ENCODE peak calls at places on chromosomes 11 and 22, in nine cellular contexts. T, G, M, N, S, D, I, C and P are unnamed samples.
A peak's percentile ranks its signal among the peaks of the same experiment; 100 is the strongest.

GRCh38 chr11:84289381-84289906 is 1003.3 kb upstream of the CCDC90B start:
- DNase-seq in T (no peak), G (no peak), M (no peak), N (no peak), S (peak; percentile 13), D (no peak), I (peak; percentile 91), C (no peak), P (no peak)

GRCh38 chr11:84581083-84581482 is 1046.1 kb downstream of the DLG2 start:
- DNase-seq in T (no peak), G (no peak), M (no peak), N (peak; percentile 7), S (no peak), D (no peak), I (no peak), C (no peak), P (no peak)

GRCh38 chr11:94154095-94154856 is 25.6 kb downstream of the PANX1 start:
- DNase-seq in T (no peak), G (no peak), M (no peak), N (no peak), S (no peak), D (no peak), I (peak; percentile 44), C (no peak), P (no peak)

GRCh38 chr11:118691926-118692830 is 12.7 kb upstream of the TREH start:
- DNase-seq in T (no peak), G (no peak), M (no peak), N (no peak), S (peak; percentile 41), D (no peak), I (peak; percentile 59), C (no peak), P (peak; percentile 61)

GRCh38 chr11:96330511-96330859 is 12.5 kb downstream of the MAML2 start:
- DNase-seq in T (no peak), G (no peak), M (no peak), N (no peak), S (no peak), D (no peak), I (no peak), C (no peak), P (no peak)

GRCh38 chr11:35192347-35192746 is 53.4 kb downstream of the CD44 start:
- DNase-seq in T (peak; percentile 96), G (peak; percentile 38), M (peak; percentile 55), N (no peak), S (no peak), D (no peak), I (peak; percentile 54), C (no peak), P (peak; percentile 19)

GRCh38 chr11:19979519-19979845 is 180.8 kb downstream of the DBX1 start:
- DNase-seq in T (no peak), G (no peak), M (no peak), N (no peak), S (no peak), D (no peak), I (no peak), C (no peak), P (no peak)

GRCh38 chr11:8584511-8584910 is 9.5 kb downstream of the STK33 start:
- DNase-seq in T (no peak), G (no peak), M (no peak), N (peak; percentile 50), S (no peak), D (no peak), I (no peak), C (no peak), P (no peak)

GRCh38 chr11:16739326-16739875 is 954 bp downstream of the C11orf58 start:
- DNase-seq in T (no peak), G (no peak), M (no peak), N (peak; percentile 15), S (peak; percentile 48), D (no peak), I (peak; percentile 40), C (no peak), P (no peak)

GRCh38 chr22:44574057-44574456 is 76.0 kb upstream of the RTL6 start:
- DNase-seq in T (no peak), G (no peak), M (no peak), N (peak; percentile 76), S (peak; percentile 89), D (no peak), I (peak; percentile 69), C (peak; percentile 82), P (peak; percentile 97)

GRCh38 chr11:25910090-25910489 is 421.8 kb upstream of the ANO3 start:
- DNase-seq in T (no peak), G (no peak), M (no peak), N (no peak), S (no peak), D (no peak), I (no peak), C (no peak), P (no peak)

GRCh38 chr11:113677648-113678047 is 28.5 kb downstream of the TMPRSS5 start:
- DNase-seq in T (no peak), G (no peak), M (no peak), N (no peak), S (no peak), D (no peak), I (no peak), C (no peak), P (peak; percentile 41)

GRCh38 chr22:39897841-39898240 is 3.0 kb upstream of the GRAP2 start:
- DNase-seq in T (no peak), G (no peak), M (no peak), N (no peak), S (no peak), D (no peak), I (no peak), C (no peak), P (no peak)

GRCh38 chr11:72635309-72635915 is 38.8 kb downstream of the PDE2A start:
- DNase-seq in T (no peak), G (no peak), M (no peak), N (no peak), S (no peak), D (no peak), I (no peak), C (no peak), P (no peak)

GRCh38 chr11:93477684-93478234 is 65.4 kb downstream of the SMCO4 start:
- DNase-seq in T (no peak), G (no peak), M (no peak), N (no peak), S (peak; percentile 45), D (no peak), I (peak; percentile 26), C (no peak), P (peak; percentile 27)

GRCh38 chr22:46087816-46088277 is 62.5 kb upstream of the PPARA start:
- DNase-seq in T (no peak), G (peak; percentile 93), M (peak; percentile 78), N (peak; percentile 67), S (peak; percentile 95), D (peak; percentile 79), I (peak; percentile 94), C (peak; percentile 94), P (peak; percentile 94)

GRCh38 chr22:27108425-27109114 is 451.2 kb downstream of the MIAT start:
- DNase-seq in T (no peak), G (peak; percentile 79), M (no peak), N (peak; percentile 45), S (no peak), D (no peak), I (peak; percentile 66), C (peak; percentile 52), P (no peak)

GRCh38 chr11:73542175-73542574 is 55.7 kb downstream of the FAM168A start:
- DNase-seq in T (no peak), G (no peak), M (no peak), N (no peak), S (peak; percentile 78), D (no peak), I (no peak), C (no peak), P (no peak)

GRCh38 chr22:46060292-46061123 is 83.5 kb upstream of the WNT7B start:
- DNase-seq in T (no peak), G (peak; percentile 13), M (no peak), N (no peak), S (no peak), D (no peak), I (peak; percentile 27), C (no peak), P (no peak)

GRCh38 chr11:116606060-116606459 is 166.7 kb downstream of the BUD13 start:
- DNase-seq in T (no peak), G (no peak), M (no peak), N (no peak), S (no peak), D (no peak), I (no peak), C (no peak), P (no peak)

GRCh38 chr11:125941241-125941605 is 4.6 kb upstream of the VSIG10L2 start:
- DNase-seq in T (no peak), G (no peak), M (no peak), N (no peak), S (no peak), D (no peak), I (no peak), C (no peak), P (no peak)
- H3K4me3 ChIP-seq in T (no peak overlapping the region), G (no peak overlapping the region), M (no peak overlapping the region), N (no peak overlapping the region), S (no peak overlapping the region), D (no peak overlapping the region), I (no peak overlapping the region), C (no peak overlapping the region), P (no peak overlapping the region)

GRCh38 chr22:47453049-47453448 is 690.6 kb downstream of the TBC1D22A start:
- DNase-seq in T (no peak), G (no peak), M (no peak), N (no peak), S (no peak), D (no peak), I (no peak), C (no peak), P (no peak)
- H3K9me3 ChIP-seq in T (no peaks in the 10 kb centered on the region), G (peaks cover 29% of the 10 kb centered on the region), M (no peaks in the 10 kb centered on the region), N (peaks cover 2% of the 10 kb centered on the region), S (peaks cover 32% of the 10 kb centered on the region), D (no peaks in the 10 kb centered on the region), I (no peaks in the 10 kb centered on the region), C (no peaks in the 10 kb centered on the region), P (no peaks in the 10 kb centered on the region)

GRCh38 chr11:59557940-59558643 is 46.8 kb downstream of the OR4D9 start:
- DNase-seq in T (no peak), G (no peak), M (no peak), N (no peak), S (peak; percentile 14), D (no peak), I (no peak), C (no peak), P (no peak)
- H3K4me3 ChIP-seq in T (peak overlapping the region; percentile 27), G (peak overlapping the region; percentile 55), M (no peak overlapping the region), N (peak overlapping the region; percentile 58), S (peak overlapping the region; percentile 84), D (no peak overlapping the region), I (no peak overlapping the region), C (no peak overlapping the region), P (peak overlapping the region; percentile 62)

DNA sequence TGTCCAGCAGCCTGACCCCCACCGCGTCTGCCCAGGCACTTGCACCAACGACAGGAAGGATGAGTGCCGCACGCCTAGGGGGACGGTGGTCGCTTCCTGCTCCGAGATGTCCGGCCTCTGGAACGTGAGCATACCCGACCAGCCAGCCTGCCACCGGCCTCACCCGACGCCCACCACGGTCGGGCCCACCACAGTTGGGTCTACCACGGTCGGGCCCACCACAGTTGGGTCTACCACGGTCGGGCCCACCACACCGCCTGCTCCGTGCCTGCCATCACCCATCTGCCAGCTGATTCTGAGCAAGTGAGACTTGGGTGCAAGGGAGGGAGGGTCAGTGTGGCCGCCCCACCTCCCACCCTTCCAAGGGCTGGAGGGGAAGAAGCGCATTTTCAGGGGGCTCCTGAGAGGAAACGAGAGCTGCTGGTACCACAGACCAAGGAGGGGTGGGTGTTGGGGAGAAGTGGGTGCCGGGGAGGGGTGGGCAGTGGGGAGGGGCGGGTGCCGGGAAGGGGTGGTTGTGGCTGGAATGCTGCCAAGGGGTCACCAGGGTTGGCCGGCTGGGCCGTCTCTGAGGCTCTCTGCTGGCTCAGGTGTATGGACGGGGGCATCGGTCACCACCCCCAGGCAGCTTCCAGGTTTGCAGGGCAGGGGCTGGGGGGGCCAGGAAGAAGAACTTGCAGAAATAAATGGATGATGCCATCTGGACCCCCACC is 27.7 kb upstream of the MUC5B start:
- DNase-seq in T (no peak), G (no peak), M (no peak), N (no peak), S (no peak), D (no peak), I (no peak), C (no peak), P (no peak)
- H3K9me3 ChIP-seq in T (no peaks in the 10 kb centered on the region), G (no peaks in the 10 kb centered on the region), M (no peaks in the 10 kb centered on the region), N (peaks cover 3% of the 10 kb centered on the region), S (no peaks in the 10 kb centered on the region), D (no peaks in the 10 kb centered on the region), I (no peaks in the 10 kb centered on the region), C (no peaks in the 10 kb centered on the region), P (no peaks in the 10 kb centered on the region)